ENCODE peak calls at places on chromosomes 13 and 19, in eight cellular contexts. One of them, this sample, is unnamed.

GRCh38 chr19:14072535-14073231 is at the start of gene MISP3:
- DNase-seq in BJ: no peak
- DNase-seq in HepG2: no peak
- DNase-seq in effector memory CD4-positive, alpha-beta T cell: no peak
- DNase-seq in AG04450: no peak
- DNase-seq in iPS DF 6.9: no peak
- DNase-seq in IMR-90: no peak
- DNase-seq in fibroblast of lung: peak
- DNase-seq in this sample: peak

GRCh38 chr19:1507192-1507660 is 5.6 kb downstream of the ADAMTSL5 start:
- DNase-seq in IMR-90: no peak
- DNase-seq in fibroblast of lung: no peak
- DNase-seq in AG04450: no peak
- DNase-seq in HepG2: no peak
- DNase-seq in BJ: no peak
- DNase-seq in iPS DF 6.9: no peak
- DNase-seq in effector memory CD4-positive, alpha-beta T cell: no peak
- DNase-seq in this sample: no peak

GRCh38 chr13:113633485-113633873 is 24.5 kb downstream of the ATP4B start:
- DNase-seq in HepG2: no peak
- DNase-seq in AG04450: no peak
- DNase-seq in fibroblast of lung: no peak
- DNase-seq in IMR-90: no peak
- DNase-seq in iPS DF 6.9: no peak
- DNase-seq in effector memory CD4-positive, alpha-beta T cell: no peak
- DNase-seq in BJ: no peak
- DNase-seq in this sample: no peak

GRCh38 chr13:24135674-24136300 is 24.7 kb upstream of the SPATA13 start:
- DNase-seq in fibroblast of lung: peak
- DNase-seq in BJ: no peak
- DNase-seq in effector memory CD4-positive, alpha-beta T cell: no peak
- DNase-seq in iPS DF 6.9: no peak
- DNase-seq in IMR-90: peak
- DNase-seq in AG04450: no peak
- DNase-seq in HepG2: no peak
- DNase-seq in this sample: no peak

GRCh38 chr19:12656899-12657571 is 9.5 kb downstream of the MAN2B1 start:
- DNase-seq in effector memory CD4-positive, alpha-beta T cell: no peak
- DNase-seq in HepG2: no peak
- DNase-seq in iPS DF 6.9: no peak
- DNase-seq in fibroblast of lung: no peak
- DNase-seq in BJ: no peak
- DNase-seq in IMR-90: no peak
- DNase-seq in AG04450: no peak
- DNase-seq in this sample: no peak

GRCh38 chr19:47152632-47153031 is 22.0 kb downstream of the SAE1 start:
- DNase-seq in fibroblast of lung: peak
- DNase-seq in iPS DF 6.9: no peak
- DNase-seq in effector memory CD4-positive, alpha-beta T cell: no peak
- DNase-seq in IMR-90: peak
- DNase-seq in HepG2: no peak
- DNase-seq in BJ: no peak
- DNase-seq in AG04450: no peak
- DNase-seq in this sample: peak

GRCh38 chr13:87810920-87811344 is 139.8 kb downstream of the SLITRK5 start:
- DNase-seq in iPS DF 6.9: no peak
- DNase-seq in IMR-90: no peak
- DNase-seq in BJ: no peak
- DNase-seq in AG04450: no peak
- DNase-seq in HepG2: no peak
- DNase-seq in fibroblast of lung: no peak
- DNase-seq in effector memory CD4-positive, alpha-beta T cell: no peak
- DNase-seq in this sample: no peak

GRCh38 chr19:1057185-1057857 is 9.6 kb upstream of the ARHGAP45 start:
- DNase-seq in iPS DF 6.9: no peak
- DNase-seq in HepG2: no peak
- DNase-seq in AG04450: no peak
- DNase-seq in IMR-90: peak
- DNase-seq in BJ: no peak
- DNase-seq in effector memory CD4-positive, alpha-beta T cell: no peak
- DNase-seq in fibroblast of lung: peak
- DNase-seq in this sample: peak

GRCh38 chr13:78102121-78102677 is 183.6 kb upstream of the EDNRB start:
- DNase-seq in fibroblast of lung: peak
- DNase-seq in effector memory CD4-positive, alpha-beta T cell: no peak
- DNase-seq in BJ: peak
- DNase-seq in AG04450: no peak
- DNase-seq in iPS DF 6.9: no peak
- DNase-seq in IMR-90: peak
- DNase-seq in HepG2: no peak
- DNase-seq in this sample: no peak

GRCh38 chr19:52296400-52296772 is 583 bp upstream of the ZNF480 start:
- DNase-seq in iPS DF 6.9: no peak
- DNase-seq in BJ: no peak
- DNase-seq in AG04450: no peak
- DNase-seq in fibroblast of lung: no peak
- DNase-seq in IMR-90: no peak
- DNase-seq in HepG2: peak
- DNase-seq in effector memory CD4-positive, alpha-beta T cell: no peak
- DNase-seq in this sample: no peak

GRCh38 chr13:46313441-46314257 is 73.4 kb downstream of the RUBCNL start:
- DNase-seq in IMR-90: no peak
- DNase-seq in fibroblast of lung: no peak
- DNase-seq in iPS DF 6.9: no peak
- DNase-seq in HepG2: no peak
- DNase-seq in effector memory CD4-positive, alpha-beta T cell: no peak
- DNase-seq in AG04450: no peak
- DNase-seq in BJ: no peak
- DNase-seq in this sample: no peak

GRCh38 chr19:5106361-5106760 is 137.4 kb downstream of the KDM4B start:
- DNase-seq in fibroblast of lung: no peak
- DNase-seq in effector memory CD4-positive, alpha-beta T cell: no peak
- DNase-seq in IMR-90: no peak
- DNase-seq in iPS DF 6.9: no peak
- DNase-seq in AG04450: no peak
- DNase-seq in HepG2: no peak
- DNase-seq in BJ: no peak
- DNase-seq in this sample: no peak

GRCh38 chr19:53768401-53768800 is 55.7 kb downstream of the NLRP12 start:
- DNase-seq in fibroblast of lung: no peak
- DNase-seq in effector memory CD4-positive, alpha-beta T cell: no peak
- DNase-seq in IMR-90: no peak
- DNase-seq in iPS DF 6.9: no peak
- DNase-seq in HepG2: no peak
- DNase-seq in BJ: no peak
- DNase-seq in AG04450: no peak
- DNase-seq in this sample: no peak

GRCh38 chr13:108915634-108916497 is 286.5 kb downstream of the MYO16 start:
- DNase-seq in fibroblast of lung: peak
- DNase-seq in IMR-90: peak
- DNase-seq in effector memory CD4-positive, alpha-beta T cell: peak
- DNase-seq in iPS DF 6.9: no peak
- DNase-seq in HepG2: peak
- DNase-seq in AG04450: peak
- DNase-seq in BJ: no peak
- DNase-seq in this sample: peak

GRCh38 chr13:35470671-35471465 is 5.6 kb downstream of the MAB21L1 start:
- DNase-seq in HepG2: no peak
- DNase-seq in iPS DF 6.9: no peak
- DNase-seq in BJ: no peak
- DNase-seq in IMR-90: peak
- DNase-seq in AG04450: no peak
- DNase-seq in fibroblast of lung: peak
- DNase-seq in effector memory CD4-positive, alpha-beta T cell: no peak
- DNase-seq in this sample: peak

GRCh38 chr13:77016888-77017623 is 9.9 kb downstream of the FBXL3 start:
- DNase-seq in AG04450: no peak
- DNase-seq in BJ: no peak
- DNase-seq in IMR-90: no peak
- DNase-seq in fibroblast of lung: no peak
- DNase-seq in HepG2: no peak
- DNase-seq in iPS DF 6.9: no peak
- DNase-seq in effector memory CD4-positive, alpha-beta T cell: no peak
- DNase-seq in this sample: no peak

GRCh38 chr13:30821421-30821820 is 84.7 kb upstream of the MEDAG start:
- DNase-seq in HepG2: no peak
- DNase-seq in iPS DF 6.9: no peak
- DNase-seq in effector memory CD4-positive, alpha-beta T cell: no peak
- DNase-seq in AG04450: no peak
- DNase-seq in BJ: no peak
- DNase-seq in IMR-90: no peak
- DNase-seq in fibroblast of lung: no peak
- DNase-seq in this sample: no peak

GRCh38 chr13:67935655-67936054 is 705.5 kb upstream of the PCDH9 start:
- DNase-seq in iPS DF 6.9: no peak
- DNase-seq in fibroblast of lung: no peak
- DNase-seq in BJ: no peak
- DNase-seq in AG04450: no peak
- DNase-seq in HepG2: no peak
- DNase-seq in IMR-90: no peak
- DNase-seq in effector memory CD4-positive, alpha-beta T cell: no peak
- DNase-seq in this sample: no peak

GRCh38 chr19:29550896-29551295 is 25.1 kb downstream of the VSTM2B start:
- DNase-seq in effector memory CD4-positive, alpha-beta T cell: no peak
- DNase-seq in IMR-90: no peak
- DNase-seq in fibroblast of lung: no peak
- DNase-seq in BJ: no peak
- DNase-seq in AG04450: no peak
- DNase-seq in iPS DF 6.9: no peak
- DNase-seq in HepG2: no peak
- DNase-seq in this sample: no peak

GRCh38 chr13:40963927-40964326 is 55.2 kb downstream of the ELF1 start:
- DNase-seq in AG04450: no peak
- DNase-seq in iPS DF 6.9: no peak
- DNase-seq in fibroblast of lung: peak
- DNase-seq in IMR-90: peak
- DNase-seq in BJ: no peak
- DNase-seq in HepG2: no peak
- DNase-seq in effector memory CD4-positive, alpha-beta T cell: no peak
- DNase-seq in this sample: peak

GRCh38 chr13:40764587-40765403 is 6.2 kb downstream of the MRPS31 start:
- DNase-seq in IMR-90: no peak
- DNase-seq in HepG2: no peak
- DNase-seq in effector memory CD4-positive, alpha-beta T cell: no peak
- DNase-seq in AG04450: no peak
- DNase-seq in iPS DF 6.9: no peak
- DNase-seq in fibroblast of lung: no peak
- DNase-seq in BJ: no peak
- DNase-seq in this sample: peak

GRCh38 chr13:80262051-80262695 is 78.8 kb downstream of the SPRY2 start:
- DNase-seq in BJ: no peak
- DNase-seq in effector memory CD4-positive, alpha-beta T cell: no peak
- DNase-seq in iPS DF 6.9: no peak
- DNase-seq in IMR-90: no peak
- DNase-seq in AG04450: no peak
- DNase-seq in HepG2: no peak
- DNase-seq in fibroblast of lung: no peak
- DNase-seq in this sample: no peak

GRCh38 chr19:31592456-31592855 is 243.2 kb upstream of the TSHZ3 start:
- DNase-seq in iPS DF 6.9: no peak
- DNase-seq in HepG2: no peak
- DNase-seq in effector memory CD4-positive, alpha-beta T cell: no peak
- DNase-seq in BJ: no peak
- DNase-seq in IMR-90: no peak
- DNase-seq in AG04450: no peak
- DNase-seq in fibroblast of lung: no peak
- DNase-seq in this sample: no peak

GRCh38 chr19:3243851-3244700 is 19.6 kb downstream of the CELF5 start:
- DNase-seq in iPS DF 6.9: no peak
- DNase-seq in effector memory CD4-positive, alpha-beta T cell: no peak
- DNase-seq in fibroblast of lung: peak
- DNase-seq in HepG2: peak
- DNase-seq in IMR-90: peak
- DNase-seq in AG04450: peak
- DNase-seq in BJ: no peak
- DNase-seq in this sample: peak
- H3K4me3 ChIP-seq in iPS DF 6.9: no peak
- H3K4me3 ChIP-seq in effector memory CD4-positive, alpha-beta T cell: no peak
- H3K4me3 ChIP-seq in fibroblast of lung: no peak
- H3K4me3 ChIP-seq in HepG2: no peak
- H3K4me3 ChIP-seq in IMR-90: no peak
- H3K4me3 ChIP-seq in AG04450: no peak
- H3K4me3 ChIP-seq in BJ: no peak
- H3K4me3 ChIP-seq in this sample: no peak

GRCh38 chr19:43634516-43634876 is 5.2 kb downstream of the CADM4 start:
- DNase-seq in HepG2: no peak
- DNase-seq in BJ: no peak
- DNase-seq in effector memory CD4-positive, alpha-beta T cell: no peak
- DNase-seq in IMR-90: no peak
- DNase-seq in iPS DF 6.9: no peak
- DNase-seq in fibroblast of lung: no peak
- DNase-seq in AG04450: no peak
- DNase-seq in this sample: no peak
- H3K4me3 ChIP-seq in HepG2: peak
- H3K4me3 ChIP-seq in BJ: no peak
- H3K4me3 ChIP-seq in effector memory CD4-positive, alpha-beta T cell: no peak
- H3K4me3 ChIP-seq in IMR-90: no peak
- H3K4me3 ChIP-seq in iPS DF 6.9: peak
- H3K4me3 ChIP-seq in fibroblast of lung: no peak
- H3K4me3 ChIP-seq in AG04450: no peak
- H3K4me3 ChIP-seq in this sample: no peak

GRCh38 chr19:17234911-17235617 is 9.0 kb downstream of the OCEL1 start:
- DNase-seq in iPS DF 6.9: no peak
- DNase-seq in HepG2: no peak
- DNase-seq in BJ: no peak
- DNase-seq in AG04450: no peak
- DNase-seq in IMR-90: peak
- DNase-seq in effector memory CD4-positive, alpha-beta T cell: peak
- DNase-seq in fibroblast of lung: peak
- DNase-seq in this sample: peak
- H3K4me3 ChIP-seq in iPS DF 6.9: peak
- H3K4me3 ChIP-seq in HepG2: no peak
- H3K4me3 ChIP-seq in BJ: peak
- H3K4me3 ChIP-seq in AG04450: peak
- H3K4me3 ChIP-seq in IMR-90: peak
- H3K4me3 ChIP-seq in effector memory CD4-positive, alpha-beta T cell: peak
- H3K4me3 ChIP-seq in fibroblast of lung: peak
- H3K4me3 ChIP-seq in this sample: peak

GRCh38 chr13:103471896-103472295 is 405.7 kb upstream of the SLC10A2 start:
- DNase-seq in iPS DF 6.9: peak
- DNase-seq in HepG2: no peak
- DNase-seq in IMR-90: no peak
- DNase-seq in fibroblast of lung: no peak
- DNase-seq in BJ: no peak
- DNase-seq in effector memory CD4-positive, alpha-beta T cell: no peak
- DNase-seq in AG04450: no peak
- DNase-seq in this sample: no peak

GRCh38 chr13:103469771-103470170 is 403.6 kb upstream of the SLC10A2 start:
- DNase-seq in fibroblast of lung: no peak
- DNase-seq in AG04450: no peak
- DNase-seq in iPS DF 6.9: no peak
- DNase-seq in IMR-90: no peak
- DNase-seq in HepG2: no peak
- DNase-seq in effector memory CD4-positive, alpha-beta T cell: no peak
- DNase-seq in BJ: no peak
- DNase-seq in this sample: no peak

DNA sequence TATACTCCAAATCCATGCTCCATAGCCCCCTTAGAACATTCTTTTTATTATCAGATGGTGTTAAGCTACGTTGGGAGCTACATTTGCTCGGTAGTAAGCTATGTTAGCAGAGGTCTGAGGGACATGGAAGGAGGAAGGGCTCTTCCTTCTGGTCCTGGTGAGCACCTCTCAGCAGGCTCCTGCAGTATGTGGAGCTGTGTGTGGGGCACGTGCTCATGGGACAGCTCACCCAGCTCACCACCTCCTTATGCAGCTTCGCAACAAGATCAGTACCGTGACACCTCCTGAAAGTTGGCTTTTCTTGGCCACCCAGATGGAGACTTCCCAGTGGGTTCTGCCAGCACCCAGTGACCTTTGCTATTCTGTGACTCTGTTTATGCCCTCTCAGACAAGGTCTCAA is 400.5 kb upstream of the SLC10A2 start:
- DNase-seq in IMR-90: no peak
- DNase-seq in HepG2: no peak
- DNase-seq in effector memory CD4-positive, alpha-beta T cell: no peak
- DNase-seq in AG04450: no peak
- DNase-seq in fibroblast of lung: no peak
- DNase-seq in iPS DF 6.9: no peak
- DNase-seq in BJ: no peak
- DNase-seq in this sample: no peak
- H3K4me3 ChIP-seq in IMR-90: no peak
- H3K4me3 ChIP-seq in HepG2: no peak
- H3K4me3 ChIP-seq in effector memory CD4-positive, alpha-beta T cell: no peak
- H3K4me3 ChIP-seq in AG04450: no peak
- H3K4me3 ChIP-seq in fibroblast of lung: no peak
- H3K4me3 ChIP-seq in iPS DF 6.9: no peak
- H3K4me3 ChIP-seq in BJ: no peak
- H3K4me3 ChIP-seq in this sample: no peak